ENCODE peak calls at places on chromosomes 11 and 22, in nine cellular contexts. M is mammary epithelial cell; S is WERI-Rb-1; N is CD8-positive, alpha-beta T cell; O is Calu3; Q is MM.1S; P is neural crest cell; L is dorsolateral prefrontal cortex; W is IMR-90. T is an unnamed sample.

GRCh38 chr22:31876156-31877035 is 67.9 kb upstream of the YWHAH start:
- DNase-seq in S (no peak), O (no peak), P (no peak), W (no peak), M (peak), L (no peak), Q (no peak), N (no peak), T (no peak)

GRCh38 chr11:82384308-82384707 is 349.4 kb downstream of the FAM181B start:
- DNase-seq in N (no peak), S (no peak), P (no peak), W (no peak), L (no peak), O (no peak), Q (peak), M (no peak), T (no peak)

GRCh38 chr11:131365601-131366000 is 4.8 kb upstream of the NTM start:
- DNase-seq in N (no peak), W (no peak), Q (no peak), L (no peak), P (no peak), M (no peak), O (no peak), S (peak), T (no peak)

GRCh38 chr11:110087820-110088534 is 5.2 kb upstream of the ZC3H12C start:
- DNase-seq in Q (no peak), O (no peak), W (peak), L (no peak), P (no peak), S (no peak), M (peak), N (no peak), T (no peak)

GRCh38 chr11:12088047-12088481 is 22.3 kb upstream of the MICAL2 start:
- DNase-seq in N (no peak), O (peak), P (no peak), L (peak), S (peak), M (peak), Q (no peak), W (peak), T (no peak)

GRCh38 chr11:130449996-130450419 is 1.6 kb downstream of the ADAMTS15 start:
- DNase-seq in O (no peak), L (peak), S (peak), Q (no peak), M (no peak), W (peak), N (no peak), P (peak), T (no peak)

GRCh38 chr11:111069076-111069475 is 176.4 kb upstream of the POU2AF2 start:
- DNase-seq in Q (no peak), L (no peak), P (no peak), M (peak), W (peak), S (no peak), O (no peak), N (no peak), T (no peak)

GRCh38 chr11:120424185-120424969 is 87.2 kb upstream of the GRIK4 start:
- DNase-seq in Q (no peak), O (no peak), W (peak), P (no peak), S (no peak), L (no peak), M (peak), N (no peak), T (no peak)

GRCh38 chr11:2466869-2467694 is 22.3 kb downstream of the KCNQ1 start:
- DNase-seq in Q (peak), M (no peak), O (no peak), S (no peak), L (peak), N (peak), W (no peak), P (no peak), T (no peak)

GRCh38 chr11:93287434-93287833 is 43.1 kb upstream of the DEUP1 start:
- DNase-seq in O (no peak), W (no peak), N (no peak), P (no peak), S (no peak), Q (no peak), M (no peak), L (no peak), T (no peak)

GRCh38 chr11:17015639-17016125 is 1.5 kb upstream of the PLEKHA7 start:
- DNase-seq in O (no peak), S (no peak), N (no peak), Q (peak), L (no peak), M (no peak), W (peak), P (no peak), T (no peak)

GRCh38 chr11:112401036-112401769 is 140.5 kb upstream of the PLET1 start:
- DNase-seq in L (no peak), N (no peak), O (no peak), S (no peak), P (no peak), W (no peak), M (peak), Q (no peak), T (no peak)

GRCh38 chr11:128409476-128409875 is 177.9 kb downstream of the ETS1 start:
- DNase-seq in N (no peak), P (no peak), W (peak), O (no peak), L (no peak), M (peak), Q (no peak), S (no peak), T (no peak)

GRCh38 chr11:78688460-78688859 is 113.8 kb upstream of the NARS2 start:
- DNase-seq in N (no peak), S (no peak), O (peak), M (peak), P (no peak), W (no peak), Q (no peak), L (no peak), T (no peak)

GRCh38 chr11:105740164-105740903 is 130.5 kb downstream of the GRIA4 start:
- DNase-seq in P (no peak), O (no peak), M (no peak), W (no peak), Q (peak), S (no peak), L (no peak), N (no peak), T (no peak)

DNA sequence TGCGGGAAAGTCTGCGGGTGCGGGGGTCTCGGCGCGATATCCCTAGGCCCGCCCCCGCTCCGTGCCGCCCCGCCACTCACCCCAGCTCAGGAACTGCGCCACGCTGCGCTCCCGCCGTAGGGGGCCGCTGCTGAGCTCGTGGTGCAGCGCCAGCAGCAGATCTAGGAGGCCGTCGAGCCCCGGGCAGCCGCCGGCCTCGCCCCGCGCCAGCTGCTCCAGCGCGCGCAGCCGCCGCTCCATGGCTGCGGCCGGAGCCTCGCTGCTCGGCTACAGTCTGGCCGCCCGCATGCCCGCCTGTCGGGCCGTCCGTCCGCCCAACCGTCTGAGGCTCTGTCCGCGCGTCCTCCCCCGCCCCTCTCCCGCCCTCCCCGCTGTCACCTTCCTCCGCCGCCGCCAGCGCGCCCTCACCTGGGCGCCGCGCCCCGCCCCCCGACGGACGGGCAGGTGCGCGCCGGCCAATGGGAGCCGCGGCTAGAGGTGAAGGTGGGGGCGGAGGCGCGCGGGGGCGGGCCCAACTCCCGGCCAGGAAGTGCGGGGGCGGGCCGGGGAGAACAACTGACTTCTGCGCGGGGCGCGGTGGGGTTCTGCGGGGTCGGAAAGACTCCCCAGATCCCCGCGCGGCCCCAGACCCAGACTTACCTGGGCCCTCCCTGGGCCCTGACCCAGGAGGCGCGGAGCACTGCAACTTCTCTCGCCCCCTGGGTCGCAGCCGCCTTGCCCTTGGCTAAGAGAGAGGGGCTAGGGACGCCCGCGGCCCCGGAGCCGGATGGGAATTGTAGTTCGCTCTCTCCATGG is at the start of gene CDC42BPG:
- DNase-seq in L (no peak), P (peak), M (peak), S (peak), O (peak), W (peak), N (peak), Q (peak), T (peak)
- TF ChIP-seq CTCF in L (peak), P (peak), M (peak), S (peak), O (peak), W (peak), N (peak), Q (peak), T (peak)

GRCh38 chr11:46295996-46296519 is 18.6 kb downstream of the CREB3L1 start:
- DNase-seq in N (no peak), P (no peak), S (no peak), L (no peak), M (no peak), W (no peak), O (no peak), Q (no peak), T (no peak)

GRCh38 chr11:46294365-46295309 is 17.2 kb downstream of the CREB3L1 start:
- DNase-seq in L (no peak), S (peak), P (no peak), N (no peak), Q (no peak), M (no peak), W (peak), O (no peak), T (no peak)

GRCh38 chr11:46293616-46294015 is 16.2 kb downstream of the CREB3L1 start:
- DNase-seq in W (peak), P (no peak), O (no peak), L (no peak), M (no peak), Q (no peak), N (no peak), S (no peak), T (no peak)

GRCh38 chr11:46296520-46297448 is 19.3 kb downstream of the CREB3L1 start:
- DNase-seq in P (peak), S (peak), O (peak), L (no peak), W (peak), M (no peak), N (no peak), Q (no peak), T (no peak)

GRCh38 chr11:46295312-46295995 is 18.0 kb downstream of the CREB3L1 start:
- DNase-seq in W (peak), P (peak), N (peak), L (peak), O (no peak), S (peak), Q (peak), M (peak), T (peak)
- TF ChIP-seq CTCF in W (no peak), P (peak), N (no peak), L (no peak), O (no peak), S (no peak), Q (no peak), M (no peak), T (no peak)

DNA sequence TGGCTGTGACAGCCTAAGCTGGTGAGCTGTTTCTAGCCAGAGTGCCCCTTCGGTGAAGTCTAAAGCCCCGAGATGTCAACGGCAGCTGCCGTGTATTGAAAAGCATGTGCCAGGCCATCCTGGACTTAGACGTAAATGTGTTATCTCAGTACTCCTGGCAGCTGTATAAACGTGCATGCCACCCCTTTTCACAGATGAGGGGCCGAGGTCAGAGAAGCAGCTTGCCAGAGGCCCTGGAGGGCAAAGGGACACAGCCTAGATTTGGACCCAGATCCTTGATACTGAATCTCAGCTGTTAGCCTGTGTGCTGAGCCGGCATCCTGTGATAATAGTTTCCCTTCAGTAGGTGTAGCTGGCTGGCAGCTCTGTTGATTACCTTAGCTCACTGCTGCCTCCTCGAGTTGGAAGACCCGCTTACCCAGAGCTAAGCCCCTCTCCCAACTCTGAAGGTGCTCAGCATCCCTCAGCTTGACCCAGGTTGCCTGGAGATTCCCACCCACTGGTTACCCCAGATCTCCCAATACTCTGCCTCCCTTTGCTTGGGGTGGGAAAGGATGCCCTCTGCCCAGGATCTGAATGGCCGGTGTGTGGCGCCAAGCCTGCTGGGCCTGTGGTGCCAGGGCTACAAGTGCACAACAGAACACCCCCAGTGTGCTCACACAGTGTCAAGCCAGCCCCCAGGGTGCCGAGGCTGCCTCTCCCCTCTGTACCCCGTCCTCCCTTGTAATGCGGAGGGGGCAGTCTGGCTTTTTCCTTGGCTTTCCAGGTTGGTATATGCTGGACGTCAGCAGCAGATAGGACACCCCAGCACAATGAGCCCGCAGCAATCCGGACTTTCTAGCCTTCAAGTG is 59.8 kb upstream of the WNT7B start:
- DNase-seq in M (peak), P (no peak), N (peak), Q (peak), O (peak), S (peak), W (no peak), L (peak), T (no peak)
- TF ChIP-seq CTCF in M (peak), P (no peak), N (peak), Q (peak), O (peak), S (peak), W (peak), L (no peak), T (peak)

GRCh38 chr11:71454470-71455113 is 1.6 kb downstream of the NADSYN1 start:
- DNase-seq in Q (peak), L (no peak), P (no peak), O (peak), S (no peak), M (no peak), N (no peak), W (no peak), T (no peak)
- TF ChIP-seq CTCF in Q (peak), L (no peak), P (no peak), O (peak), S (no peak), M (peak), N (peak), W (no peak), T (no peak)

GRCh38 chr11:125341676-125342075 is 154.4 kb downstream of the FEZ1 start:
- DNase-seq in L (peak), N (no peak), M (no peak), O (no peak), Q (no peak), P (no peak), S (no peak), W (no peak), T (no peak)
- TF ChIP-seq CTCF in L (no peak), N (no peak), M (no peak), O (no peak), Q (no peak), P (no peak), S (no peak), W (no peak), T (no peak)

GRCh38 chr11:57001674-57002401 is 13.1 kb downstream of the OR5AK2 start:
- DNase-seq in L (no peak), S (no peak), N (no peak), O (no peak), Q (no peak), P (no peak), W (peak), M (peak), T (no peak)
- TF ChIP-seq CTCF in L (no peak), S (no peak), N (no peak), O (no peak), Q (peak), P (peak), W (peak), M (peak), T (no peak)

GRCh38 chr11:47248664-47249377 is at the start of gene ACP2:
- DNase-seq in P (peak), O (peak), Q (peak), S (peak), W (peak), M (peak), N (peak), L (peak), T (peak)
- TF ChIP-seq CTCF in P (peak), O (no peak), Q (peak), S (peak), W (peak), M (peak), N (no peak), L (peak), T (peak)

DNA sequence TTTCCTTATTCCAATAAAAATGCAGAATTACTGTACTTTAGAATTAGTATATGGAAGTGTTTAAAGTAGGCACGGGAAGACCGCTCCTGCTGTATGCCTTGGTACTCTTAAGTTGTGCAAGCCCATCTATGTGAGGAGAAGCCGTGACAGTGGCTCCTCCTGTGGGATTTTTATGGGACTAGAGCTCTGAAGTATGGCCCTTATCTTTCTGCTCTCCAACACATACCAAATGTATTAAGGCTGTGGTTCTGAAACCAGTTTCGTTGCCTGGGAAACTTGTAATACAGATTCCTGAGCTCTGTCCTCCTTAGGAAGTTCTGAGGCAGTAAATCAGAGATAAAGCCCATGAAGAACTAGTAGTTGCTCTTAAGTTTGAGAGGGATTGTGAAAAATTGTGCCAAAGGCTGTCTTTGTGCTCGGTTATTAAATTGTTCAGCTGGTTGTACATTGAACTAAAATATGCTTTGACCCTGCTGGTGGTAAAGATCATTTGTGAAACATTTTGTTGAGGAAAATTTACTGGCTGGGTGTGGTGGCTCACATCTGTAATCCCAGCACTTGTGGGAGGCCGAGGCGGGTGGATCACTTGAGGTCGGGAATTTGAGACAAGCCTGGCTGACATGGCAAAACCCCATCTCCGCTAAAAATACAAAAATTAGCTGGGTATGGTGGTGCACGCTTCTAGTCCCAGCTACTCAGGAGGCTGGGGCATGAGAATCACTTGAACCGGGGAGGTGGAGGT is 29.3 kb downstream of the RTN3 start:
- DNase-seq in L (no peak), S (no peak), N (no peak), O (no peak), M (no peak), W (peak), P (no peak), Q (no peak), T (no peak)
- TF ChIP-seq CTCF in L (no peak), S (no peak), N (no peak), O (no peak), M (no peak), W (peak), P (no peak), Q (no peak), T (no peak)

GRCh38 chr22:37098976-37099577 is 10.4 kb downstream of the TMPRSS6 start:
- DNase-seq in M (no peak), L (no peak), O (no peak), P (no peak), S (no peak), Q (no peak), N (no peak), W (no peak), T (no peak)
- TF ChIP-seq CTCF in M (peak), L (no peak), O (no peak), P (no peak), S (peak), Q (peak), N (no peak), W (no peak), T (no peak)

DNA sequence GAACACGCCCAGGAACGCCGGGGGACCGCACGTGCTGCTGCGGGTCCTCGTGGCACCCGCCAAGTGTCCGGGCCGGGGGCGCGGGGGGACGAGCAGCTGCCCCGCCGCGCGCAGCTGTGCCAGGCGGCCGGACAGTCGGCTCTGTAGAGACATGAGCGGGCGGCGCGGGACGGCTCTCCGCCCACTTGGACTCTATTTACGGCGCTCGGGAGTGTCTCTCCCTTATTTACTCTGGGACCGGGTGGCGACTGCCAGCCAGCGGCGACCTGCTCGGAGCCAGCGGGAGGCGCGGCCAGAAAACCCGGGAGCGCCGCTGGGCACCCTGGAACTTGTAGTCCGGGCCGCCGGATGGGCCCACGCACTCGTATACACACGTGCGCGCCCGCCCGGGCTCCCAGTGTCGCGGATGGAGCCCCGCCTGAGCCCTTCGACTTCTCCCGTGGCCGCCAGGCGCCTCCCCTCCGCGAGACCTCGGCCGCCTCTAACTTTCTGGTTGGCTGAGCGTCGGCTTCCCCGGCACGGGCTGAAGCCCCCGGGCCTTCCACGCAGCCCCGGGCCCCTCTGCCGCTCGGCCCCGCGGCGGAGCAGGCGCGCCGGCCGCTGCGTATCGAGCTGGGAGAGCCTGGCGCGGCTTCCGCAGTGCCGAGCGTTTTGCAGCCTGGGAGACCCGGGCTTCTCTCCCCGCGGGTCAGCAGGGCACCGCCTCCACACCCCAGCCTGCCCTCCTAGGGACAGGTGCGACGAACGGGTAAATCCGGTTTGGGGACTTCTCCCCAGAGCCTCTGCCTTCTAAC is at the start of gene MACROD1:
- DNase-seq in W (peak), N (peak), P (peak), L (peak), Q (peak), S (peak), M (peak), O (peak), T (peak)
- TF ChIP-seq CTCF in W (no peak), N (no peak), P (no peak), L (no peak), Q (no peak), S (no peak), M (no peak), O (no peak), T (no peak)